ENCODE peak calls at places on chromosomes 3 and 15, in five cellular contexts. N is WERI-Rb-1, X is EH, V is endothelial cell, J is RCC 7860. R is an unnamed sample.
A peak's percentile ranks its signal among the peaks of the same experiment; 100 is the strongest.

GRCh38 chr3:52871761-52872160 is 25.6 kb downstream of the STIMATE start:
- DNase-seq in N (no peak), X (no peak), V (no peak), J (no peak), R (no peak)

GRCh38 chr3:111051354-111051753 is 20.3 kb upstream of the NECTIN3 start:
- DNase-seq in N (no peak), X (no peak), V (no peak), J (no peak), R (no peak)

GRCh38 chr3:69240651-69241578 is 118.5 kb upstream of the LMOD3 start:
- DNase-seq in N (no peak), X (no peak), V (no peak), J (no peak), R (no peak)

GRCh38 chr3:29679967-29680366 is 399.1 kb downstream of the RBMS3 start:
- DNase-seq in N (no peak), X (no peak), V (no peak), J (no peak), R (no peak)

GRCh38 chr15:57384816-57385215 is 8.5 kb downstream of the CGNL1 start:
- DNase-seq in N (no peak), X (peak; percentile 64), V (no peak), J (no peak), R (no peak)

GRCh38 chr3:170725285-170725731 is 139.4 kb upstream of the SLC7A14 start:
- DNase-seq in N (no peak), X (no peak), V (no peak), J (peak; percentile 32), R (no peak)

GRCh38 chr3:69368129-69368741 is 17.7 kb downstream of the FRMD4B start:
- DNase-seq in N (no peak), X (peak; percentile 46), V (no peak), J (no peak), R (no peak)

GRCh38 chr3:77320514-77320913 is 280.6 kb downstream of the ROBO2 start:
- DNase-seq in N (no peak), X (peak; percentile 36), V (no peak), J (no peak), R (no peak)

GRCh38 chr3:23809840-23810341 is 4.1 kb downstream of the UBE2E1 start:
- DNase-seq in N (no peak), X (no peak), V (no peak), J (no peak), R (no peak)

GRCh38 chr3:69020424-69020823 is 6.9 kb upstream of the EOGT start:
- DNase-seq in N (no peak), X (no peak), V (no peak), J (no peak), R (no peak)

GRCh38 chr3:64759811-64760210 is 72.0 kb upstream of the ADAMTS9 start:
- DNase-seq in N (no peak), X (no peak), V (no peak), J (no peak), R (no peak)

GRCh38 chr3:156614642-156615511 is 59.5 kb upstream of the TIPARP start:
- DNase-seq in N (no peak), X (peak; percentile 75), V (no peak), J (peak; percentile 65), R (no peak)

GRCh38 chr3:30689202-30689641 is 82.8 kb downstream of the TGFBR2 start:
- DNase-seq in N (no peak), X (peak; percentile 79), V (no peak), J (peak; percentile 49), R (no peak)

GRCh38 chr3:141619450-141619849 is 118.6 kb upstream of the RNF7 start:
- DNase-seq in N (no peak), X (no peak), V (no peak), J (no peak), R (no peak)

GRCh38 chr15:78156653-78157052 is 7.5 kb downstream of the IDH3A start:
- DNase-seq in N (no peak), X (peak; percentile 6), V (no peak), J (no peak), R (no peak)

GRCh38 chr3:187020376-187020775 is 90.0 kb downstream of the ST6GAL1 start:
- DNase-seq in N (no peak), X (no peak), V (no peak), J (no peak), R (no peak)

GRCh38 chr3:76943671-76944070 is 96.2 kb upstream of the ROBO2 start:
- DNase-seq in N (no peak), X (no peak), V (no peak), J (no peak), R (no peak)

GRCh38 chr3:197088370-197088769 is 58.8 kb upstream of the MELTF start:
- DNase-seq in N (no peak), X (no peak), V (no peak), J (no peak), R (no peak)

GRCh38 chr15:90782450-90782849 is 65.3 kb downstream of the BLM start:
- DNase-seq in N (no peak), X (no peak), V (no peak), J (no peak), R (no peak)

GRCh38 chr15:36757189-36757814 is 177.9 kb downstream of the CDIN1 start:
- DNase-seq in N (no peak), X (peak; percentile 40), V (no peak), J (peak; percentile 97), R (no peak)

GRCh38 chr15:73716417-73716816 is 32.2 kb downstream of the CD276 start:
- DNase-seq in N (no peak), X (no peak), V (no peak), J (no peak), R (no peak)

GRCh38 chr3:23696842-23697241 is 108.9 kb upstream of the UBE2E1 start:
- DNase-seq in N (no peak), X (no peak), V (no peak), J (no peak), R (no peak)

GRCh38 chr3:172097585-172097984 is 58.2 kb downstream of the FNDC3B start:
- DNase-seq in N (no peak), X (no peak), V (no peak), J (no peak), R (no peak)

GRCh38 chr3:128804017-128804816 is 75.2 kb upstream of the ACAD9 start:
- DNase-seq in N (no peak), X (peak; percentile 43), V (peak; percentile 32), J (peak; percentile 51), R (no peak)

GRCh38 chr3:52277071-52277964 is 1.1 kb downstream of the WDR82 start:
- DNase-seq in N (peak; percentile 26), X (peak; percentile 71), V (peak; percentile 62), J (peak; percentile 55), R (no peak)

GRCh38 chr15:76345880-76346665 is 9.5 kb downstream of the ISL2 start:
- DNase-seq in N (peak; percentile 91), X (peak; percentile 60), V (no peak), J (no peak), R (no peak)

GRCh38 chr3:172675371-172676193 is 35.3 kb downstream of the NCEH1 start:
- DNase-seq in N (no peak), X (peak; percentile 62), V (peak; percentile 35), J (peak; percentile 42), R (no peak)

GRCh38 chr3:10556312-10556711 is 50.9 kb upstream of the ATP2B2 start:
- DNase-seq in N (peak; percentile 52), X (no peak), V (no peak), J (no peak), R (peak; percentile 24)

GRCh38 chr3:157107644-157108133 is 52.3 kb downstream of the CCNL1 start:
- DNase-seq in N (no peak), X (no peak), V (no peak), J (no peak), R (no peak)

GRCh38 chr3:184237211-184237610 is 7.8 kb downstream of the VWA5B2 start:
- DNase-seq in N (no peak), X (no peak), V (no peak), J (no peak), R (no peak)

GRCh38 chr3:155946178-155946577 is 75.7 kb downstream of the GMPS start:
- DNase-seq in N (no peak), X (peak; percentile 85), V (no peak), J (peak; percentile 38), R (no peak)

GRCh38 chr3:132311860-132312259 is 5.3 kb upstream of the ACP3 start:
- DNase-seq in N (no peak), X (no peak), V (no peak), J (no peak), R (no peak)

GRCh38 chr3:126270145-126270811 is 86.9 kb downstream of the KLF15 start:
- DNase-seq in N (no peak), X (peak; percentile 21), V (no peak), J (no peak), R (no peak)

GRCh38 chr15:81256916-81257315 is 60.2 kb downstream of the IL16 start:
- DNase-seq in N (no peak), X (peak; percentile 54), V (no peak), J (no peak), R (no peak)

GRCh38 chr15:98169551-98169950 is 209.0 kb downstream of the ARRDC4 start:
- DNase-seq in N (no peak), X (no peak), V (no peak), J (no peak), R (no peak)

R was measured in type B pancreatic cell.